ENCODE peak calls at places on chromosome 10, in six cellular contexts. T, L, E, N, Y and M are unnamed samples.

GRCh38 chr10:42928064-42928463 is 145.5 kb downstream of the BMS1 start:
- DNase-seq in T (no peak), L (no peak), E (no peak), N (no peak), Y (no peak), M (no peak)

GRCh38 chr10:88028654-88029053 is 165.2 kb downstream of the PTEN start:
- DNase-seq in T (peak; percentile 42), L (no peak), E (peak; percentile 63), N (no peak), Y (no peak), M (no peak)

GRCh38 chr10:50991496-50992355 is 82.6 kb upstream of the PRKG1 start:
- DNase-seq in T (no peak), L (no peak), E (no peak), N (peak; percentile 58), Y (peak; percentile 14), M (no peak)

GRCh38 chr10:100528123-100528884 is 1.4 kb downstream of the NDUFB8 start:
- DNase-seq in T (no peak), L (no peak), E (no peak), N (no peak), Y (no peak), M (peak; percentile 48)

GRCh38 chr10:29245476-29245875 is 43.4 kb upstream of the LYZL1 start:
- DNase-seq in T (no peak), L (no peak), E (peak; percentile 2), N (no peak), Y (no peak), M (no peak)

GRCh38 chr10:125520968-125521367 is 162.0 kb downstream of the TEX36 start:
- DNase-seq in T (no peak), L (no peak), E (no peak), N (no peak), Y (no peak), M (no peak)

GRCh38 chr10:127040756-127041155 is 135.5 kb downstream of the DOCK1 start:
- DNase-seq in T (no peak), L (no peak), E (no peak), N (no peak), Y (no peak), M (no peak)

GRCh38 chr10:3568983-3569382 is 216.0 kb downstream of the KLF6 start:
- DNase-seq in T (no peak), L (no peak), E (no peak), N (no peak), Y (no peak), M (no peak)

GRCh38 chr10:21212275-21212674 is 313.2 kb downstream of the SKIDA1 start:
- DNase-seq in T (no peak), L (no peak), E (peak; percentile 24), N (no peak), Y (no peak), M (no peak)

GRCh38 chr10:79406683-79407396 is 38.6 kb downstream of the ZCCHC24 start:
- DNase-seq in T (no peak), L (no peak), E (no peak), N (no peak), Y (no peak), M (no peak)

DNA sequence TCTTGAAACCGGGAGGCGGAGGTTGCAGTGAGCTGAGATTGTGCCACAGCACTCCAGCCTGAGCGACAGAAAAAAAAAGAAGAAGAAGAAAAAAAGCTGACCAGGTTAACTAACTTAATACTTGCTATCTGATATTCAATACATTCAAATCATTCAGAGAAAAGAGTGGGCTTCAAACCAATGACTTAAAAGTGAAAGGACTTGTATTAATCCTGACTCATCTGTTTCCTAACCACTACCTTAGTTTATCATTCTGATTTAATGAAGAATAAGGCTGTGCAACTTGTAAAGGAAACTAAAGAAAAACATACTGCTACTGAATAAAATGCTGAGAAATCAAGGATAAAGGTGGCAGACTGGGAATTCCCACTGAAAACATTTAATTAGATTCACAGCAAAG is 128.4 kb downstream of the NRBF2 start:
- DNase-seq in T (no peak), L (no peak), E (no peak), N (no peak), Y (no peak), M (no peak)
- TF ChIP-seq CTCF in T (no peak), L (no peak), E (no peak), N (no peak), Y (no peak), M (no peak)

DNA sequence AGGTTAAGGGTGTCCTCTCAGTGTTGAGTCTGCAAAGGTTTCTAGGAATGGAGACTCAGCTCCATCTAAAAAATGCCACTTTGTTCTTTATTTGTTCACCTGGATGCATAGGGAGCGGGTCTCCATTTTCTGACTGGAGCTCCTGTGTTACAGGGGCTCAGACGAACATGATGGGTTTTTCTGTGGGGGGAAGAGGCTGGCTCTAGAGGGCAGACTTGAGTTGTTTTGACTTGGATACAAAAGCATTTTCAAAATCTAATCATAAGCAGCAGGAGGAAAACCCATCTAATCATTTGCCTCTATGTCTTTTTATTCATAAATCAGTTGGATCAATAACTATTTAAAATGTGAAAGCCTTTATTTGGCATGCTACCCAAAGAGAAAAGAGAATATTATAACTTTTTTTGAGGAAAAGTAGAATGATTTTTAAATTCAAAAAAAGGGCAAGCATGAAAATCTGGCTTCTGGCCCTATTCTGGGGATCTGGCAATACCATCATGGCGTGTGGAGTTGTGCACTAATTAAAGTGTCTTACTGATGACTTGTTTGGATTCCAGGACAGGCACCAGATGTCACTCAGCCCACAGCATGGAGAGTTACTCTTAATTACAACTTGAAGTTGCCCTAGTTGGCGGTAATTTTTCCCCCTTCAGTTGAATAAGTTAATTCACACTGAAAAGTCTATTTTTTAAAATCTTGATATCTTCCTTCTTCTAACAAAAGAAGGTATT is 594.9 kb downstream of the REEP3 start:
- DNase-seq in T (peak; percentile 4), L (no peak), E (peak; percentile 27), N (peak; percentile 51), Y (no peak), M (peak; percentile 10)
- TF ChIP-seq CTCF in T (peak; percentile 74), L (no peak), E (peak; percentile 59), N (peak; percentile 67), Y (peak; percentile 59), M (no peak)

DNA sequence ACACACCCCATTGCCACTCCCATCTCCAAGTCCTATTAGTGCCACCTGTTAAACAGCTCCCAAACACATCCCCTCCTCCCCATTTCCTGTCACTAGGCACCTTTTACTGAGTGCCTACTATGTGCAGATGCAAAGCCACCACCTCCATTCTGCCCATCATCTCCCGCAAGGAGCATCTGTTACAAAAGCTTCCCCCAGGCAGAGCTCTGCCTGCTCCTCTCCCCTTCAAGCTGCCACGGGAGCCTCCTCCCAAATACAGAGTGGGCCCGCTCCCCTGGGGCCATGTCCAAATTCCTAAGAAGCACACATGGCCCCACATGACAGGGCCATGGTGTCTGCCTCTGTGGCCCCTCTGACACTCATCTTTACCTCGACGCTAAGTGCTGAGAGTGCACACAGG is 149.7 kb downstream of the OAT start:
- DNase-seq in T (no peak), L (no peak), E (no peak), N (no peak), Y (no peak), M (no peak)
- TF ChIP-seq CTCF in T (no peak), L (no peak), E (no peak), N (no peak), Y (no peak), M (no peak)

DNA sequence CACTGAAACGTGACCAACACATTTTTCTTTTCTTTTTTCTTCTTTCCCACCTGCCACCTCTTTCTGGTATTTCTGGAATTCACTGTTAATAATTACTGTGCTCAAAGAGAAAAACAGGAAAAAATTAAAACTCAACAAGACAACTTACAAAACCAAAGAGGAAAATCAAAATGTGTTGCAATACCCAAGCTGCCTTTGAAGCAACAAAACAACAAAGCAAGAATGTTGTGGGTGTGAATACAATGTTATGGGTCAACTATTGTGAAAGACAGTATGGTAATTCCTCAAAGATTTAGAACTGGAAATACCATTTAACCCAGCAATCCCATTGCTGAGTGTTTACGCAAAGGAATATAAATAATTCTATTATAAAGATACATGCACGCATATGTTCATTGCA is 415.1 kb downstream of the GFRA1 start:
- DNase-seq in T (no peak), L (no peak), E (no peak), N (no peak), Y (no peak), M (no peak)
- TF ChIP-seq CTCF in T (no peak), L (no peak), E (no peak), N (no peak), Y (no peak), M (no peak)

DNA sequence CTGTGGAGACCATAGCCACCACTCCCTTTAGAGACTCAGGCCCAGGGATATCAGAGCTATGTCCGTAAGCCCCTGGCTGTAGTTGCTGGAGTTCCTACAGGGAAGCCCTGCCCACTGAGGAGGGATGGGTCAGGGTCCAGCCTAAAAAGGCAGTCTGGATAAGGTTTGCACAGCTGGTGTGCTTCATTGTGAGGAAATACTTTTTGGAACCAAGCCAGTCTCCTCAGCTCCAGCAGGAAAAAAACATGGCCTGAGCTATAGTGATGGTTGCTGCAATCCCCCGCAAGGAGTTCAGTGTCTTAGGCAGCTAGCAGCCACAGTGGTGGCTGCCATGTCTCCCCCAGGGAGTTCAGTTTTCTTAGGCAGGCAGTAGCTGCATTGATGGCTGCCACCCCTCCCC is 52.6 kb upstream of the CYP2C8 start:
- DNase-seq in T (no peak), L (no peak), E (no peak), N (no peak), Y (no peak), M (no peak)
- TF ChIP-seq CTCF in T (no peak), L (no peak), E (no peak), N (no peak), Y (no peak), M (no peak)

GRCh38 chr10:71014021-71014782 is 125.8 kb upstream of the PCBD1 start:
- DNase-seq in T (no peak), L (no peak), E (no peak), N (no peak), Y (no peak), M (no peak)
- TF ChIP-seq CTCF in T (no peak), L (no peak), E (no peak), N (no peak), Y (no peak), M (no peak)

GRCh38 chr10:24952701-24953349 is 419 bp upstream of the PRTFDC1 start:
- DNase-seq in T (no peak), L (no peak), E (no peak), N (peak; percentile 82), Y (peak; percentile 65), M (peak; percentile 43)
- TF ChIP-seq CTCF in T (no peak), L (no peak), E (no peak), N (peak; percentile 58), Y (peak; percentile 72), M (peak; percentile 43)

DNA sequence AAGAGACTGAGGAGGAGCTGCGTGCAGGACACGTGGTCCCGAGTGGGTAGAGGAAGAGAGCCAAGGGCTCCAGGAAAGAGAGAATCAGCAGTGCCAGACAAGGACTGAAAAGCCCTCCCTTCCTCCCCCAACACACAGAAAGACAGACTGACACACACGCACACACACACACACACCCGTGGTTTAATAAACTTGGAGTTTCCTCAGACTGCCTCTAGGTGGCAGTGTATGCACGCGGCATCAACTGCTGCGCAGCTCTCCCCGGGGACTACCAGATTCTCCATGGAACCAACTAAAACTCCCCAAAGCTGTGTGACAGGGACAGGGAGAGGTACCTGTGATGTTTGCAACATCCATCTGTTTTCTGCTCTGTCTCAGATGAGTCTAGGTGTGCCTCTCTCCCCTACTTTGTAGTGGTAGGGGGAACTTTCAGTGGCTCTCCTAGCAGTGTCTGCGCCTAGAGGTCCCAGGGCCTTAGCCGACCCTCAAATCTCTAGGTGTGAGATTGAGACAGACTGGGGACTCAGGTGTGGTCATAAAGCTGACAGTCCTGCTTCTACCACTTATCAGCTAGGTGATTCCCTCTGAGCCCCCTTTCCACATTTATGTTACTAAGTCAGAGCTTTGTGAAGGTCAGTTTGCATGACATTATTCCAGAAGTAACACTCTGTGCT is 9.3 kb upstream of the TSPAN14 start:
- DNase-seq in T (peak; percentile 79), L (peak; percentile 63), E (peak; percentile 82), N (peak; percentile 75), Y (no peak), M (peak; percentile 55)
- TF ChIP-seq CTCF in T (peak; percentile 89), L (peak; percentile 88), E (peak; percentile 85), N (peak; percentile 60), Y (peak; percentile 53), M (peak; percentile 51)